ENCODE peak calls at places on chromosomes 7 and 10, in seven cellular contexts. W is left ventricle myocardium inferior; R is Karpas-422; X is WERI-Rb-1; G is neuronal stem cell; N is right cardiac atrium; B is CD8-positive, alpha-beta memory T cell. Q is an unnamed sample.

GRCh38 chr7:14606101-14606500 is 296.4 kb downstream of the DGKB start:
- DNase-seq in W (no peak), R (no peak), X (no peak), G (peak; percentile 12), N (no peak), B (no peak), Q (no peak)

GRCh38 chr7:30874656-30875317 is 36.9 kb upstream of the AQP1 start:
- DNase-seq in W (no peak), R (peak; percentile 69), X (no peak), G (no peak), N (peak; percentile 2), B (no peak), Q (peak; percentile 7)

GRCh38 chr10:77846718-77847311 is 79.7 kb downstream of the DLG5 start:
- DNase-seq in W (peak; percentile 75), R (peak; percentile 76), X (peak; percentile 81), G (peak; percentile 72), N (peak; percentile 88), B (peak; percentile 52), Q (peak; percentile 48)

GRCh38 chr7:37128644-37129043 is 320.0 kb downstream of the ELMO1 start:
- DNase-seq in W (no peak), R (no peak), X (no peak), G (no peak), N (no peak), B (no peak), Q (no peak)

GRCh38 chr7:137080516-137081203 is 212.2 kb downstream of the CHRM2 start:
- DNase-seq in W (no peak), R (no peak), X (peak; percentile 29), G (no peak), N (no peak), B (no peak), Q (no peak)

GRCh38 chr10:72081772-72082590 is 6.4 kb downstream of the SPOCK2 start:
- DNase-seq in W (no peak), R (no peak), X (no peak), G (no peak), N (peak; percentile 29), B (no peak), Q (no peak)

GRCh38 chr10:71080381-71081228 is 131.8 kb upstream of the UNC5B start:
- DNase-seq in W (no peak), R (no peak), X (peak; percentile 15), G (no peak), N (no peak), B (no peak), Q (no peak)

GRCh38 chr7:107982918-107983389 is 20.0 kb downstream of the LAMB1 start:
- DNase-seq in W (no peak), R (no peak), X (no peak), G (no peak), N (no peak), B (no peak), Q (no peak)

GRCh38 chr7:27346531-27347260 is 104.1 kb downstream of the EVX1 start:
- DNase-seq in W (no peak), R (no peak), X (no peak), G (no peak), N (no peak), B (no peak), Q (no peak)

GRCh38 chr7:127979728-127980126 is 51.5 kb downstream of the LRRC4 start:
- DNase-seq in W (no peak), R (no peak), X (no peak), G (no peak), N (no peak), B (no peak), Q (no peak)

GRCh38 chr10:7408494-7409044 is 2.3 kb downstream of the SFMBT2 start:
- DNase-seq in W (peak; percentile 75), R (peak; percentile 73), X (no peak), G (no peak), N (peak; percentile 88), B (peak; percentile 30), Q (no peak)

GRCh38 chr7:112990619-112991018 is 96.0 kb downstream of the GPR85 start:
- DNase-seq in W (no peak), R (no peak), X (no peak), G (no peak), N (no peak), B (no peak), Q (no peak)

GRCh38 chr7:2525161-2525930 is 5.8 kb downstream of the LFNG start:
- DNase-seq in W (no peak), R (no peak), X (no peak), G (no peak), N (peak; percentile 70), B (no peak), Q (no peak)

GRCh38 chr10:100636848-100637553 is 101.3 kb downstream of the HIF1AN start:
- DNase-seq in W (no peak), R (no peak), X (peak; percentile 22), G (no peak), N (no peak), B (no peak), Q (no peak)

GRCh38 chr7:25851332-25852248 is 300.4 kb upstream of the NFE2L3 start:
- DNase-seq in W (peak; percentile 79), R (peak; percentile 92), X (peak; percentile 85), G (no peak), N (peak; percentile 91), B (no peak), Q (peak; percentile 43)

GRCh38 chr7:492714-493065 is 27.0 kb downstream of the PDGFA start:
- DNase-seq in W (peak; percentile 13), R (no peak), X (no peak), G (no peak), N (peak; percentile 62), B (no peak), Q (no peak)

GRCh38 chr10:12419279-12419847 is 70.0 kb downstream of the CAMK1D start:
- DNase-seq in W (no peak), R (no peak), X (no peak), G (no peak), N (no peak), B (peak; percentile 14), Q (no peak)

GRCh38 chr10:43371418-43371817 is at the start of gene FXYD4:
- DNase-seq in W (no peak), R (no peak), X (no peak), G (no peak), N (no peak), B (no peak), Q (no peak)

GRCh38 chr10:71090801-71091200 is 121.6 kb upstream of the UNC5B start:
- DNase-seq in W (no peak), R (no peak), X (no peak), G (no peak), N (no peak), B (no peak), Q (no peak)

GRCh38 chr7:105648561-105649401 is 67.5 kb upstream of the EFCAB10 start:
- DNase-seq in W (no peak), R (peak; percentile 20), X (peak; percentile 57), G (no peak), N (no peak), B (no peak), Q (no peak)

GRCh38 chr7:3218561-3219225 is 82.4 kb upstream of the SDK1 start:
- DNase-seq in W (no peak), R (no peak), X (no peak), G (peak; percentile 8), N (no peak), B (no peak), Q (no peak)

GRCh38 chr10:78938695-78939672 is 129.8 kb upstream of the ZMIZ1 start:
- DNase-seq in W (no peak), R (no peak), X (no peak), G (no peak), N (no peak), B (no peak), Q (no peak)

GRCh38 chr7:2554654-2555053 is 670 bp downstream of the BRAT1 start:
- DNase-seq in W (no peak), R (peak; percentile 54), X (no peak), G (no peak), N (no peak), B (no peak), Q (no peak)

GRCh38 chr10:114504769-114505579 is 100.7 kb upstream of the AFAP1L2 start:
- DNase-seq in W (no peak), R (no peak), X (no peak), G (no peak), N (no peak), B (no peak), Q (no peak)

GRCh38 chr7:139683137-139683871 is 94.5 kb downstream of the HIPK2 start:
- DNase-seq in W (no peak), R (no peak), X (no peak), G (no peak), N (no peak), B (no peak), Q (no peak)

GRCh38 chr10:126239844-126240243 is 148.4 kb downstream of the ADAM12 start:
- DNase-seq in W (no peak), R (no peak), X (no peak), G (no peak), N (no peak), B (no peak), Q (no peak)

GRCh38 chr10:48612241-48612943 is 7.5 kb upstream of the ARHGAP22 start:
- DNase-seq in W (no peak), R (no peak), X (no peak), G (no peak), N (no peak), B (no peak), Q (no peak)

GRCh38 chr10:1203704-1204103 is 147.5 kb downstream of the WDR37 start:
- DNase-seq in W (no peak), R (no peak), X (no peak), G (no peak), N (no peak), B (no peak), Q (no peak)
- H3K9me3 ChIP-seq in W (no peaks in the 10 kb centered on the region), R (no peaks in the 10 kb centered on the region), X (no peaks in the 10 kb centered on the region), G (no peaks in the 10 kb centered on the region), N (no peaks in the 10 kb centered on the region), B (no peaks in the 10 kb centered on the region), Q (no peaks in the 10 kb centered on the region)

GRCh38 chr7:86778271-86778670 is 134.6 kb downstream of the GRM3 start:
- DNase-seq in W (no peak), R (no peak), X (no peak), G (no peak), N (no peak), B (no peak), Q (no peak)
- H3K9me3 ChIP-seq in W (no peaks in the 10 kb centered on the region), R (no peaks in the 10 kb centered on the region), X (no peaks in the 10 kb centered on the region), G (no peaks in the 10 kb centered on the region), N (no peaks in the 10 kb centered on the region), B (no peaks in the 10 kb centered on the region), Q (no peaks in the 10 kb centered on the region)

GRCh38 chr10:124607693-124608092 is 136.5 kb downstream of the FAM53B start:
- DNase-seq in W (no peak), R (no peak), X (no peak), G (no peak), N (peak; percentile 31), B (no peak), Q (no peak)
- H3K9me3 ChIP-seq in W (no peaks in the 10 kb centered on the region), R (no peaks in the 10 kb centered on the region), X (no peaks in the 10 kb centered on the region), G (no peaks in the 10 kb centered on the region), N (no peaks in the 10 kb centered on the region), B (no peaks in the 10 kb centered on the region), Q (no peaks in the 10 kb centered on the region)

DNA sequence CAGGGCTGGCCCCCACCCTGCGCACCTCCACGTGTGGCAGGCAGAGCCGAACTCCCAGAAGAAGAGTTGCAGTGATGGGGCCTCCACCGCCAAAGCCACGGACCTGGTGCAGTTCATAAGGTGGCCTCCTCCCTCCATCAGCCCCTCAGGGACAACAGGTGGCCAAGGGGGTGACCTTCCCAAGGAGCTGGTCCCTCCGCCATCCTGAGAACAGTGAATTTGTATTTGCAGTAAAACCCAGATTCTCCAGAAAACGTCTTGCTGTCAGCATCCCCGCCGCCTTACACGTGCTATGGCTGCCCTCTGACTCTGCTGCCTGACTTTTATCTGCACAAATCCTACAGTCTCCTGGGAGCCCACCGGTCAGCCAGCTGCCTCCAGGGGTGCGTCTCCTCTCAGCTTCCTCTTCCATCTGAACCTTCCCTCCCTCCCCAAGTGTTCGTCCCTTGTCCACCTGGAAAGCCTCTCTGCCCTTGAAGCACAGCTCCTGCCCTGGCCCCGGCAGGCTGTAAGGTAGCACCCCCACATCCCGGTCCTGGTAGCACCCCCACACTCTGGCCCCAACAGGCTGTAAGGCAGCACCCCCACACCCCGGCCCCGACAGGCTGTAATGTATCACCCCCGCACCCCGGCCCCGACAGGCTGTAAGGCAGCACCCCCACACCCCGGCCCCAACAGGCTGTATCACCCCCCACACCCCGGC is 311.8 kb downstream of the PTPRN2 start:
- DNase-seq in W (no peak), R (no peak), X (no peak), G (no peak), N (no peak), B (no peak), Q (no peak)
- H3K9me3 ChIP-seq in W (no peaks in the 10 kb centered on the region), R (no peaks in the 10 kb centered on the region), X (no peaks in the 10 kb centered on the region), G (no peaks in the 10 kb centered on the region), N (no peaks in the 10 kb centered on the region), B (no peaks in the 10 kb centered on the region), Q (no peaks in the 10 kb centered on the region)